ENCODE peak calls at places on chromosomes 1 and 21, in four cellular contexts. O, A, K and B are unnamed samples.

GRCh38 chr1:84712288-84712874 is 22.1 kb upstream of the SSX2IP start:
- DNase-seq in K (no peak), A (no peak), O (no peak), B (no peak)

GRCh38 chr1:154856049-154856448 is 14.0 kb downstream of the KCNN3 start:
- DNase-seq in O (peak), K (no peak), A (no peak), B (peak)

GRCh38 chr1:66951513-66951912 is 26.7 kb downstream of the MIER1 start:
- DNase-seq in A (no peak), O (no peak), K (no peak), B (no peak)

GRCh38 chr1:212777166-212777565 is 14.4 kb downstream of the NSL1 start:
- DNase-seq in A (no peak), K (no peak), O (no peak), B (no peak)

GRCh38 chr1:69441496-69441895 is 126.2 kb upstream of the LRRC7 start:
- DNase-seq in K (no peak), A (no peak), O (no peak), B (no peak)

GRCh38 chr1:21914468-21914867 is 22.6 kb downstream of the HSPG2 start:
- DNase-seq in O (no peak), K (no peak), A (no peak), B (no peak)

GRCh38 chr1:24089743-24090555 is 22.0 kb downstream of the MYOM3 start:
- DNase-seq in A (no peak), K (no peak), O (no peak), B (no peak)

GRCh38 chr1:244154882-244155531 is 103.9 kb downstream of the ZBTB18 start:
- DNase-seq in O (no peak), K (peak), A (no peak), B (no peak)

GRCh38 chr1:76764638-76765572 is 102.4 kb upstream of the ST6GALNAC5 start:
- DNase-seq in K (no peak), O (peak), A (no peak), B (peak)

GRCh38 chr1:162660598-162660997 is 28.3 kb downstream of the DDR2 start:
- DNase-seq in O (no peak), K (no peak), A (no peak), B (no peak)

GRCh38 chr1:182671779-182672486 is 12.5 kb downstream of the RGS8 start:
- DNase-seq in A (no peak), K (no peak), O (peak), B (peak)

GRCh38 chr1:95506736-95507404 is 272.9 kb downstream of the RWDD3 start:
- DNase-seq in O (peak), A (no peak), K (no peak), B (no peak)

GRCh38 chr1:67662884-67663283 is 22.1 kb upstream of the GADD45A start:
- DNase-seq in K (no peak), O (no peak), A (no peak), B (no peak)

GRCh38 chr1:8705104-8705503 is 112.3 kb downstream of the RERE start:
- DNase-seq in K (peak), A (no peak), O (peak), B (peak)

GRCh38 chr1:208213786-208214185 is 30.4 kb downstream of the PLXNA2 start:
- DNase-seq in O (no peak), A (no peak), K (no peak), B (no peak)

GRCh38 chr1:62259551-62259950 is 59.7 kb downstream of the KANK4 start:
- DNase-seq in A (no peak), K (no peak), O (no peak), B (no peak)

GRCh38 chr21:27024971-27025370 is 58.1 kb upstream of the ADAMTS5 start:
- DNase-seq in A (no peak), O (no peak), K (no peak), B (no peak)

GRCh38 chr21:42562258-42562657 is 48.6 kb downstream of the SLC37A1 start:
- DNase-seq in K (no peak), A (no peak), O (no peak), B (no peak)

GRCh38 chr1:156961709-156962108 is 41.3 kb downstream of the LRRC71 start:
- DNase-seq in K (peak), O (peak), A (peak), B (peak)

GRCh38 chr21:42648606-42649005 is 4.8 kb upstream of the PDE9A start:
- DNase-seq in A (no peak), K (no peak), O (no peak), B (no peak)

GRCh38 chr1:49190138-49190537 is 413.4 kb upstream of the BEND5 start:
- DNase-seq in A (no peak), O (no peak), K (no peak), B (no peak)

GRCh38 chr1:31769720-31770390 is 5.7 kb upstream of the ADGRB2 start:
- DNase-seq in A (no peak), O (no peak), K (no peak), B (no peak)

GRCh38 chr1:157773723-157774350 is 3.1 kb downstream of the FCRL2 start:
- DNase-seq in O (peak), A (no peak), K (peak), B (peak)

GRCh38 chr1:33055210-33055991 is 18.7 kb upstream of the AK2 start:
- DNase-seq in K (peak), A (peak), O (peak), B (peak)

GRCh38 chr1:43533615-43534014 is 2.9 kb downstream of the PTPRF start:
- DNase-seq in O (no peak), K (no peak), A (no peak), B (no peak)

GRCh38 chr1:227762231-227762911 is 27.1 kb downstream of the SNAP47 start:
- DNase-seq in K (peak), A (peak), O (peak), B (peak)

GRCh38 chr1:53134961-53135734 is 7.3 kb downstream of the SLC1A7 start:
- DNase-seq in O (peak), K (no peak), A (no peak), B (peak)

GRCh38 chr21:43847301-43847700 is 17.7 kb upstream of the AGPAT3 start:
- DNase-seq in K (no peak), O (peak), A (no peak), B (peak)

GRCh38 chr1:3023994-3024393 is 2.7 kb downstream of the ACTRT2 start:
- DNase-seq in A (no peak), K (no peak), O (peak), B (no peak)